ENCODE peak calls at places on chromosome 17, in five cellular contexts. One of them, this sample, is unnamed.

GRCh38 chr17:7854078-7854777 is 638 bp upstream of the TMEM88 start:
- DNase-seq in foreskin fibroblast: no peak
- DNase-seq in AG10803: no peak
- DNase-seq in GDM1: no peak
- DNase-seq in GM10248: no peak
- DNase-seq in this sample: no peak

GRCh38 chr17:78787444-78787843 is 5.4 kb upstream of the CYTH1 start:
- DNase-seq in GM10248: no peak
- DNase-seq in GDM1: no peak
- DNase-seq in AG10803: no peak
- DNase-seq in foreskin fibroblast: no peak
- DNase-seq in this sample: no peak

GRCh38 chr17:10161392-10161791 is 37.0 kb downstream of the GAS7 start:
- DNase-seq in GM10248: no peak
- DNase-seq in foreskin fibroblast: no peak
- DNase-seq in GDM1: no peak
- DNase-seq in AG10803: no peak
- DNase-seq in this sample: no peak

GRCh38 chr17:57862990-57863667 is 13.3 kb upstream of the MRPS23 start:
- DNase-seq in GDM1: no peak
- DNase-seq in foreskin fibroblast: no peak
- DNase-seq in GM10248: no peak
- DNase-seq in AG10803: no peak
- DNase-seq in this sample: no peak

GRCh38 chr17:36611345-36612072 is 10.1 kb downstream of the MRM1 start:
- DNase-seq in AG10803: peak; percentile 61
- DNase-seq in GM10248: no peak
- DNase-seq in foreskin fibroblast: peak; percentile 65
- DNase-seq in GDM1: no peak
- DNase-seq in this sample: no peak

GRCh38 chr17:48613862-48614694 is 1.0 kb downstream of the HOXB8 start:
- DNase-seq in foreskin fibroblast: no peak
- DNase-seq in GM10248: no peak
- DNase-seq in AG10803: no peak
- DNase-seq in GDM1: no peak
- DNase-seq in this sample: no peak

GRCh38 chr17:64216385-64217248 is 46.4 kb downstream of the TEX2 start:
- DNase-seq in foreskin fibroblast: no peak
- DNase-seq in AG10803: no peak
- DNase-seq in GDM1: no peak
- DNase-seq in GM10248: peak; percentile 73
- DNase-seq in this sample: peak; percentile 70

GRCh38 chr17:76940738-76941350 is 72.6 kb downstream of the MGAT5B start:
- DNase-seq in GDM1: no peak
- DNase-seq in foreskin fibroblast: no peak
- DNase-seq in AG10803: no peak
- DNase-seq in GM10248: no peak
- DNase-seq in this sample: no peak

GRCh38 chr17:49443862-49444261 is 29.2 kb upstream of the PHB1 start:
- DNase-seq in foreskin fibroblast: peak; percentile 32
- DNase-seq in AG10803: peak; percentile 48
- DNase-seq in GM10248: no peak
- DNase-seq in GDM1: no peak
- DNase-seq in this sample: no peak

GRCh38 chr17:79741751-79742588 is 11.2 kb downstream of the ENPP7 start:
- DNase-seq in foreskin fibroblast: peak; percentile 7
- DNase-seq in AG10803: peak; percentile 26
- DNase-seq in GM10248: peak; percentile 85
- DNase-seq in GDM1: peak; percentile 40
- DNase-seq in this sample: peak; percentile 88

GRCh38 chr17:60902399-60902798 is 224.7 kb downstream of the BCAS3 start:
- DNase-seq in GDM1: no peak
- DNase-seq in GM10248: no peak
- DNase-seq in foreskin fibroblast: no peak
- DNase-seq in AG10803: no peak
- DNase-seq in this sample: no peak

GRCh38 chr17:78040561-78041400 is 82.3 kb downstream of the TNRC6C start:
- DNase-seq in AG10803: peak; percentile 61
- DNase-seq in GM10248: peak; percentile 45
- DNase-seq in foreskin fibroblast: peak; percentile 53
- DNase-seq in GDM1: no peak
- DNase-seq in this sample: peak; percentile 53

GRCh38 chr17:64694207-64694606 is 32.1 kb upstream of the SMURF2 start:
- DNase-seq in GM10248: no peak
- DNase-seq in AG10803: peak; percentile 66
- DNase-seq in GDM1: no peak
- DNase-seq in foreskin fibroblast: peak; percentile 70
- DNase-seq in this sample: no peak

GRCh38 chr17:28227278-28228108 is 91.5 kb upstream of the TMEM97 start:
- DNase-seq in GDM1: no peak
- DNase-seq in foreskin fibroblast: peak; percentile 28
- DNase-seq in AG10803: no peak
- DNase-seq in GM10248: no peak
- DNase-seq in this sample: peak; percentile 53

This sample was measured in GM13976.